ENCODE peak calls at places on chromosomes 11 and 22, in seven cellular contexts. T, M, X, U, E, C and W are unnamed samples.

GRCh38 chr11:66006134-66006890 is 4.0 kb downstream of the BANF1 start:
- DNase-seq in T (no peak), M (no peak), E (no peak), C (no peak), U (no peak), X (no peak), W (no peak)

GRCh38 chr11:65292866-65293265 is 21.8 kb upstream of the CDC42EP2 start:
- DNase-seq in E (no peak), M (no peak), C (no peak), X (no peak), T (no peak), U (no peak), W (no peak)

GRCh38 chr11:68840661-68841653 is 759 bp downstream of the CPT1A start:
- DNase-seq in M (peak), X (peak), T (peak), C (no peak), E (peak), U (peak), W (no peak)

GRCh38 chr11:61102667-61103491 is 590 bp downstream of the CD5 start:
- DNase-seq in T (no peak), E (peak), U (no peak), X (no peak), M (no peak), C (no peak), W (no peak)

GRCh38 chr11:60988658-60989057 is 17.2 kb downstream of the CD6 start:
- DNase-seq in C (no peak), X (no peak), M (no peak), E (no peak), U (no peak), T (no peak), W (no peak)

GRCh38 chr11:65225284-65226102 is 36.3 kb upstream of the POLA2 start:
- DNase-seq in U (peak), E (peak), M (peak), T (peak), X (peak), C (no peak), W (peak)

GRCh38 chr11:69630009-69630870 is 10.7 kb upstream of the CCND1 start:
- DNase-seq in X (no peak), E (no peak), U (no peak), M (no peak), T (peak), C (no peak), W (no peak)

GRCh38 chr11:10205928-10206327 is 88.1 kb downstream of the SBF2 start:
- DNase-seq in U (no peak), E (no peak), C (no peak), T (no peak), X (no peak), M (no peak), W (no peak)

GRCh38 chr11:84594602-84595001 is 1032.5 kb downstream of the DLG2 start:
- DNase-seq in E (no peak), C (no peak), U (no peak), M (no peak), X (no peak), T (no peak), W (no peak)

GRCh38 chr11:100875521-100875869 is 188.4 kb downstream of the ARHGAP42 start:
- DNase-seq in X (no peak), C (no peak), U (no peak), E (no peak), T (no peak), M (no peak), W (no peak)

GRCh38 chr11:45994421-45995341 is 72.2 kb downstream of the LARGE2 start:
- DNase-seq in X (no peak), C (no peak), E (no peak), M (no peak), T (no peak), U (no peak), W (no peak)

GRCh38 chr22:31272522-31273446 is 19.5 kb downstream of the PIK3IP1 start:
- DNase-seq in T (peak), M (no peak), C (no peak), U (no peak), X (peak), E (no peak), W (peak)

GRCh38 chr11:126284829-126285228 is 1.9 kb downstream of the TIRAP start:
- DNase-seq in T (peak), E (peak), M (no peak), X (no peak), U (no peak), C (peak), W (peak)

GRCh38 chr11:117188620-117189081 is 10.1 kb downstream of the SIDT2 start:
- DNase-seq in E (peak), U (no peak), M (no peak), T (no peak), X (no peak), C (no peak), W (no peak)

GRCh38 chr22:32926600-32926999 is 125.1 kb downstream of the TIMP3 start:
- DNase-seq in X (no peak), M (no peak), E (no peak), T (peak), U (no peak), C (no peak), W (no peak)

GRCh38 chr11:70027451-70027850 is 50.7 kb upstream of the ANO1 start:
- DNase-seq in M (no peak), E (no peak), T (no peak), C (no peak), U (no peak), X (no peak), W (no peak)

GRCh38 chr11:31958086-31958735 is 132.7 kb upstream of the RCN1 start:
- DNase-seq in U (peak), C (peak), T (peak), X (no peak), M (peak), E (peak), W (peak)

GRCh38 chr11:13183826-13184196 is 93.8 kb upstream of the BMAL1 start:
- DNase-seq in C (no peak), M (no peak), X (no peak), E (no peak), T (no peak), U (no peak), W (no peak)

GRCh38 chr22:33299245-33299956 is 241.2 kb upstream of the SYN3 start:
- DNase-seq in M (no peak), T (no peak), C (peak), E (no peak), U (no peak), X (no peak), W (peak)

GRCh38 chr11:32527776-32528175 is 55.9 kb upstream of the EIF3M start:
- DNase-seq in M (no peak), T (no peak), X (no peak), E (peak), C (no peak), U (no peak), W (no peak)

GRCh38 chr11:38937709-38938108 is 2339.7 kb upstream of the RAG2 start:
- DNase-seq in X (no peak), T (no peak), E (no peak), M (no peak), C (no peak), U (no peak), W (no peak)

GRCh38 chr22:46586123-46586519 is 34.1 kb upstream of the GRAMD4 start:
- DNase-seq in M (peak), U (peak), X (no peak), E (no peak), T (no peak), C (no peak), W (no peak)

GRCh38 chr11:67113231-67113721 is 5.8 kb upstream of the KDM2A start:
- DNase-seq in X (no peak), U (no peak), T (no peak), E (peak), M (no peak), C (peak), W (peak)

GRCh38 chr22:37019309-37020191 is at the start of the genes MPST and TST:
- DNase-seq in E (peak), X (peak), M (peak), U (peak), C (no peak), T (peak), W (peak)

GRCh38 chr11:33564856-33565453 is 135.7 kb downstream of the C11orf91 start:
- DNase-seq in M (no peak), E (no peak), X (no peak), U (no peak), C (no peak), T (no peak), W (no peak)

GRCh38 chr11:78525720-78526119 is 48.9 kb downstream of the NARS2 start:
- DNase-seq in T (no peak), X (no peak), U (no peak), E (no peak), C (no peak), M (no peak), W (no peak)

GRCh38 chr11:103929168-103929903 is 107.1 kb upstream of the DDI1 start:
- DNase-seq in U (no peak), M (no peak), X (no peak), T (no peak), E (no peak), C (peak), W (no peak)

GRCh38 chr11:4186464-4187054 is 92.0 kb downstream of the RRM1 start:
- DNase-seq in X (no peak), M (no peak), C (no peak), E (no peak), U (no peak), T (no peak), W (no peak)
- TF ChIP-seq POLR2A in X (no peak), M (no peak), C (no peak), E (no peak), U (no peak), T (no peak), W (no peak)

GRCh38 chr11:77475206-77475605 is 1.3 kb upstream of the PAK1 start:
- DNase-seq in C (no peak), U (no peak), X (no peak), M (no peak), T (no peak), E (no peak), W (no peak)

GRCh38 chr11:77473801-77474508 is at the start of gene PAK1:
- DNase-seq in X (peak), C (no peak), E (peak), T (peak), U (peak), M (peak), W (peak)

GRCh38 chr11:77474509-77475070 is 696 bp upstream of the PAK1 start:
- DNase-seq in C (no peak), T (no peak), M (no peak), X (peak), E (no peak), U (no peak), W (no peak)

GRCh38 chr11:77471520-77472234 is 2.2 kb downstream of the PAK1 start:
- DNase-seq in T (peak), E (no peak), C (no peak), X (peak), U (no peak), M (no peak), W (no peak)

GRCh38 chr11:77473001-77473800 is 693 bp downstream of the PAK1 start:
- DNase-seq in C (no peak), E (peak), U (peak), M (peak), X (peak), T (peak), W (peak)
- TF ChIP-seq POLR2A in C (peak), E (no peak), U (peak), M (no peak), X (peak), T (no peak), W (no peak)

DNA sequence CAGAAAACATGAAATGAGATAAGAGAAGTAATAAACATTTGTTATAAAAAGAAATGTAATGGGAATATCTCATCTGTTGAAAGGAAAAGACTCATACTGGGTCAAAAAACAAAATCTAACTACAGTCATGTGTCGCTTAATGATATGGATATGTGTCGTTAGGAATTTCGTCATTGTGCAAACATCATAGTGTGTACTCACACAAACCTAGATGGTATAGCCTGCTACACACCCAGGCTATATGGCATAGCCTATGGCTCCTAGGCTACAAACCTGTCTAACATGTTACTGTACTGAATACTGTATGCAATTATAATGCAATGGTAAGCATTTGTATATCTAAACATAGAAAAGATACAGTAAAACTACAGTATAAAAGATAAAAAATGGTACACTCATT is 89.8 kb upstream of the ZC3H12C start:
- DNase-seq in M (no peak), T (no peak), U (no peak), C (no peak), X (no peak), E (no peak), W (no peak)
- TF ChIP-seq POLR2A in M (no peak), T (no peak), U (no peak), C (no peak), X (no peak), E (no peak), W (no peak)

GRCh38 chr22:35257321-35258143 is at the start of gene HMGXB4:
- DNase-seq in E (peak), C (peak), U (peak), T (peak), M (peak), X (peak), W (peak)
- TF ChIP-seq POLR2A in E (no peak), C (peak), U (no peak), T (no peak), M (peak), X (no peak), W (no peak)

GRCh38 chr22:45271667-45272188 is 13.0 kb upstream of the UPK3A start:
- DNase-seq in U (peak), X (no peak), E (no peak), C (no peak), T (no peak), M (peak), W (no peak)
- TF ChIP-seq POLR2A in U (no peak), X (no peak), E (no peak), C (no peak), T (no peak), M (no peak), W (no peak)